ENCODE peak calls at places on chromosomes 3 and 15, in eight cellular contexts. G is mammary epithelial cell, Q is SK-N-SH, V is H9, U is fibroblast of lung, Z is PC-3, Y is mesendoderm, A is neural progenitor cell. B is an unnamed sample.
A peak's percentile ranks its signal among the peaks of the same experiment; 100 is the strongest.

GRCh38 chr3:160564949-160565441 is 376 bp downstream of the KPNA4 start:
- DNase-seq in G (peak; percentile 66), Q (peak; percentile 81), V (peak; percentile 51), U (peak; percentile 60), Z (peak; percentile 52), Y (peak; percentile 72), A (peak; percentile 86), B (peak; percentile 46)

GRCh38 chr3:178308696-178309278 is 227.4 kb upstream of the KCNMB2 start:
- DNase-seq in G (no peak), Q (no peak), V (no peak), U (no peak), Z (no peak), Y (no peak), A (no peak), B (no peak)

GRCh38 chr3:27097171-27097570 is 272.0 kb downstream of the NEK10 start:
- DNase-seq in G (no peak), Q (no peak), V (no peak), U (no peak), Z (no peak), Y (no peak), A (no peak), B (no peak)

GRCh38 chr3:55519016-55519415 is 31.9 kb upstream of the WNT5A start:
- DNase-seq in G (peak; percentile 76), Q (no peak), V (no peak), U (peak; percentile 84), Z (peak; percentile 64), Y (no peak), A (no peak), B (no peak)

GRCh38 chr3:108131105-108131794 is 40.4 kb upstream of the CD47 start:
- DNase-seq in G (peak; percentile 96), Q (no peak), V (no peak), U (peak; percentile 93), Z (peak; percentile 95), Y (no peak), A (no peak), B (peak; percentile 80)

GRCh38 chr15:84671211-84671610 is 13.2 kb upstream of the NMB start:
- DNase-seq in G (peak; percentile 75), Q (no peak), V (no peak), U (peak; percentile 89), Z (no peak), Y (no peak), A (no peak), B (no peak)

GRCh38 chr3:11507719-11508118 is 136.0 kb downstream of the VGLL4 start:
- DNase-seq in G (no peak), Q (no peak), V (no peak), U (no peak), Z (no peak), Y (peak; percentile 14), A (no peak), B (no peak)

GRCh38 chr15:57637836-57638235 is 46.1 kb downstream of the MYZAP start:
- DNase-seq in G (no peak), Q (no peak), V (no peak), U (no peak), Z (no peak), Y (no peak), A (no peak), B (no peak)

GRCh38 chr3:126924458-126924857 is 58.5 kb upstream of the PLXNA1 start:
- DNase-seq in G (no peak), Q (no peak), V (no peak), U (no peak), Z (no peak), Y (no peak), A (no peak), B (no peak)

GRCh38 chr3:134087046-134087974 is 57.6 kb upstream of the SLCO2A1 start:
- DNase-seq in G (peak; percentile 52), Q (no peak), V (no peak), U (peak; percentile 36), Z (peak; percentile 69), Y (no peak), A (no peak), B (no peak)

GRCh38 chr3:141094851-141095545 is 43.9 kb downstream of the SPSB4 start:
- DNase-seq in G (no peak), Q (no peak), V (no peak), U (peak; percentile 73), Z (no peak), Y (no peak), A (peak; percentile 83), B (no peak)

GRCh38 chr3:143352031-143352623 is 232.6 kb downstream of the CHST2 start:
- DNase-seq in G (no peak), Q (no peak), V (no peak), U (no peak), Z (no peak), Y (peak; percentile 3), A (no peak), B (no peak)

GRCh38 chr3:65177879-65178484 is 490.2 kb upstream of the ADAMTS9 start:
- DNase-seq in G (peak; percentile 57), Q (peak; percentile 31), V (no peak), U (peak; percentile 35), Z (no peak), Y (no peak), A (no peak), B (no peak)

GRCh38 chr3:71672302-71672701 is 52.9 kb downstream of the EIF4E3 start:
- DNase-seq in G (no peak), Q (no peak), V (no peak), U (no peak), Z (no peak), Y (no peak), A (no peak), B (no peak)

GRCh38 chr3:52330194-52330805 is 14.2 kb downstream of the DNAH1 start:
- DNase-seq in G (no peak), Q (no peak), V (no peak), U (no peak), Z (no peak), Y (no peak), A (no peak), B (no peak)

GRCh38 chr15:71973366-71973765 is 144.6 kb downstream of the MYO9A start:
- DNase-seq in G (no peak), Q (no peak), V (no peak), U (no peak), Z (no peak), Y (no peak), A (no peak), B (peak; percentile 89)

GRCh38 chr15:29773000-29773399 is 49.3 kb downstream of the TJP1 start:
- DNase-seq in G (no peak), Q (no peak), V (no peak), U (no peak), Z (no peak), Y (no peak), A (no peak), B (no peak)

GRCh38 chr15:29774900-29775299 is 47.4 kb downstream of the TJP1 start:
- DNase-seq in G (peak; percentile 81), Q (no peak), V (no peak), U (peak; percentile 84), Z (peak; percentile 54), Y (no peak), A (no peak), B (peak; percentile 35)

GRCh38 chr15:29776859-29777258 is 45.4 kb downstream of the TJP1 start:
- DNase-seq in G (no peak), Q (no peak), V (no peak), U (no peak), Z (no peak), Y (no peak), A (no peak), B (no peak)

GRCh38 chr15:29773816-29774215 is 48.5 kb downstream of the TJP1 start:
- DNase-seq in G (peak; percentile 14), Q (no peak), V (no peak), U (peak; percentile 62), Z (peak; percentile 47), Y (no peak), A (no peak), B (no peak)

DNA sequence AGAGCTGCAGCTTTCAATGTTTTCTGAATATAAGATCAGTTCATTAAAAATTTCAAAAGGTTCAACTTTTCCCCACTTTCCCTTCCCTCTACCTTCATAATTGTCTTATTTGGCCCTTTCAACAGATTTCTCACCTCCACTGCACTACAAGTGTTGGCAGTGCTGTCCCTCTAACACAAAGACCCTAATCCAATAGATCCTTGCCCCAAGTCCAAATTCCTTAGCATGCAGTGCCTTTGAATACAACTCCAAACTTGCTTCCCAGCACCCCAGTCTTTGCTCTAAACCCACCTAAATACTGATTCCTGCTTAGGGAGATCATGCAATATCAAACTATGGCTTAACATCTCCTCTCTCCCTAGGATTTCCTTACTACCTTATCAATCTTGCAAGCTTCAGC is 43.9 kb downstream of the TJP1 start:
- DNase-seq in G (no peak), Q (no peak), V (no peak), U (no peak), Z (no peak), Y (no peak), A (no peak), B (no peak)
- H3K79me2 ChIP-seq in G (peaks cover 100% of the 10 kb centered on the region), Q (peaks cover 100% of the 10 kb centered on the region), V (peaks cover 24% of the 10 kb centered on the region), U (peaks cover 73% of the 10 kb centered on the region), Z (peaks cover 100% of the 10 kb centered on the region), Y (peaks cover 50% of the 10 kb centered on the region), A (peaks cover 100% of the 10 kb centered on the region), B (peaks cover 5% of the 10 kb centered on the region)

GRCh38 chr3:42007785-42008184 is 45.9 kb upstream of the ULK4 start:
- DNase-seq in G (no peak), Q (no peak), V (no peak), U (no peak), Z (no peak), Y (no peak), A (no peak), B (no peak)
- H3K4me1 ChIP-seq in G (peaks cover 2% of the 10 kb centered on the region), Q (no peaks in the 10 kb centered on the region), V (no peaks in the 10 kb centered on the region), U (no peaks in the 10 kb centered on the region), Z (no peaks in the 10 kb centered on the region), Y (no peaks in the 10 kb centered on the region), A (peaks cover 2% of the 10 kb centered on the region), B (no peaks in the 10 kb centered on the region)

DNA sequence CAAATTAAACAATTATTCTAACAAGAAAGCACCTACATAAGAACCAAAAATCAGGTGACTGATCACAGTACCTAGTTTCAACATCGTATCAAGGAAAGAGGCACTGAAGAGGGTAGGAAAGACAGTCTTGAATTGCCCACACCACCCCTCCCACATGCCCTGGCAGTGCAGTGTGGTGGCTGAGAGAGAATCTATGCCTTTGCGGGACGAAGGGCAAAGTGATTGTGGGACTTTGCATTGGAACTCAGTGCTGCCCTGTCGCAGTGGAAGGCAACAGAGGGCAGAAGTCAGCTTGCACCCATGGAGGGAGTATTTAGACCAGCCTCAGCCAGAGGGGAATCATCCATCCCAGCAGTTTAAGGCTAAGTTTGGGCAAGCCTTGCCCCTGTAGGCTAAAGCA is 24.5 kb downstream of the NEDD4 start:
- DNase-seq in G (no peak), Q (no peak), V (no peak), U (no peak), Z (no peak), Y (no peak), A (no peak), B (no peak)
- H3K79me2 ChIP-seq in G (peaks cover 63% of the 10 kb centered on the region), Q (peaks cover 74% of the 10 kb centered on the region), V (no peaks in the 10 kb centered on the region), U (peaks cover 19% of the 10 kb centered on the region), Z (peaks cover 5% of the 10 kb centered on the region), Y (no peaks in the 10 kb centered on the region), A (no peaks in the 10 kb centered on the region), B (no peaks in the 10 kb centered on the region)

DNA sequence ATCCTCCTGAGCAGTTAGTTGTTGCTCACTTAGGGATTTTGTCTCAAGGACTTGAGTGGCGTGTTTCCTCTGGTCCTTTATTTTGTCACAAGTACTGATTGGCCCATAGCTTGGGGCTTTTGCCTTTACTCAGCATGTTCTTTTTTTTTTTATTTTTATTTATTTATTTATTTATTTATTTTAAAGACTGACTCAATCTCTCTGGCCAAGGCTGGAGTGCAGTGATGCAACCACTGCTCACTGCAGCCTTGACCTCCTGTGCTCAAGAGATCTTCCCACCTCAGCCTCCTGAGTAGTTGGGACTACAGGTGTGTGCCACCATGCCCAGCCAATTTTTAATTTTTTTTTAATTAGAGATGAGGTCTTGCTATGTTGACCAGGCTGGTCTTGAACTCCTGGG is 223.9 kb upstream of the TPM1 start:
- DNase-seq in G (no peak), Q (no peak), V (no peak), U (no peak), Z (no peak), Y (no peak), A (no peak), B (no peak)
- H3K4me1 ChIP-seq in G (peaks cover 1% of the 10 kb centered on the region), Q (no peaks in the 10 kb centered on the region), V (no peaks in the 10 kb centered on the region), U (peaks cover 3% of the 10 kb centered on the region), Z (peaks cover 2% of the 10 kb centered on the region), Y (no peaks in the 10 kb centered on the region), A (peaks cover 16% of the 10 kb centered on the region), B (peaks cover 10% of the 10 kb centered on the region)

B was measured in trophoblast cell.